ENCODE peak calls at places on chromosome 12, in six cellular contexts. G, H, S, R, Y and V are unnamed samples.

GRCh38 chr12:119247007-119247719 is 68.4 kb downstream of the HSPB8 start:
- DNase-seq in G (no peak), H (no peak), S (no peak), R (no peak), Y (no peak), V (no peak)

GRCh38 chr12:47803196-47803875 is 16.4 kb downstream of the HDAC7 start:
- DNase-seq in G (no peak), H (peak; percentile 60), S (no peak), R (no peak), Y (no peak), V (no peak)

GRCh38 chr12:110090266-110091135 is 33.7 kb upstream of the IFT81 start:
- DNase-seq in G (no peak), H (no peak), S (no peak), R (no peak), Y (no peak), V (no peak)

GRCh38 chr12:77122236-77122635 is 56.9 kb upstream of the E2F7 start:
- DNase-seq in G (no peak), H (no peak), S (peak; percentile 30), R (no peak), Y (peak; percentile 88), V (peak; percentile 78)

GRCh38 chr12:82645414-82645813 is 41.3 kb upstream of the TMTC2 start:
- DNase-seq in G (no peak), H (no peak), S (no peak), R (no peak), Y (no peak), V (no peak)

GRCh38 chr12:29762637-29763300 is 21.0 kb downstream of the TMTC1 start:
- DNase-seq in G (no peak), H (no peak), S (no peak), R (no peak), Y (peak; percentile 70), V (no peak)

GRCh38 chr12:65695077-65695865 is 129.0 kb upstream of the HMGA2 start:
- DNase-seq in G (no peak), H (peak; percentile 70), S (peak; percentile 69), R (peak; percentile 67), Y (peak; percentile 91), V (peak; percentile 95)

GRCh38 chr12:132618683-132619043 is at the start of gene P2RX2:
- DNase-seq in G (no peak), H (peak; percentile 47), S (no peak), R (peak; percentile 62), Y (no peak), V (no peak)

GRCh38 chr12:212799-213526 is 994 bp downstream of the SLC6A12 start:
- DNase-seq in G (no peak), H (peak; percentile 62), S (peak; percentile 40), R (peak; percentile 89), Y (peak; percentile 18), V (no peak)

GRCh38 chr12:27732281-27732680 is 21.6 kb downstream of the MRPS35 start:
- DNase-seq in G (no peak), H (no peak), S (peak; percentile 20), R (no peak), Y (no peak), V (no peak)

GRCh38 chr12:11967356-11968040 is 103.2 kb upstream of the BCL2L14 start:
- DNase-seq in G (no peak), H (no peak), S (no peak), R (no peak), Y (no peak), V (no peak)

GRCh38 chr12:25052191-25053020 is 103.5 kb upstream of the BCAT1 start:
- DNase-seq in G (peak; percentile 78), H (no peak), S (peak; percentile 52), R (no peak), Y (peak; percentile 5), V (no peak)

GRCh38 chr12:34344851-34345522 is 322.7 kb downstream of the ALG10 start:
- DNase-seq in G (no peak), H (no peak), S (no peak), R (no peak), Y (no peak), V (no peak)

GRCh38 chr12:62210422-62210821 is 49.8 kb upstream of the USP15 start:
- DNase-seq in G (peak; percentile 58), H (no peak), S (peak; percentile 55), R (no peak), Y (peak; percentile 74), V (peak; percentile 24)

GRCh38 chr12:69470189-69471094 is at the start of gene FRS2:
- DNase-seq in G (peak; percentile 71), H (peak; percentile 95), S (peak; percentile 94), R (peak; percentile 95), Y (peak; percentile 94), V (peak; percentile 77)

GRCh38 chr12:113472191-113473190 is 820 bp upstream of the LHX5 start:
- DNase-seq in G (no peak), H (no peak), S (no peak), R (no peak), Y (no peak), V (no peak)

GRCh38 chr12:124518051-124518932 is 49.1 kb downstream of the NCOR2 start:
- DNase-seq in G (no peak), H (peak; percentile 98), S (peak; percentile 96), R (peak; percentile 100), Y (peak; percentile 100), V (peak; percentile 99)

GRCh38 chr12:124510301-124510970 is 57.0 kb downstream of the NCOR2 start:
- DNase-seq in G (no peak), H (peak; percentile 58), S (no peak), R (no peak), Y (no peak), V (no peak)

GRCh38 chr12:57476162-57476992 is 3.3 kb downstream of the ARHGAP9 start:
- DNase-seq in G (peak; percentile 57), H (no peak), S (no peak), R (no peak), Y (no peak), V (no peak)

GRCh38 chr12:126582231-126582630 is 1517.0 kb downstream of the AACS start:
- DNase-seq in G (no peak), H (no peak), S (peak; percentile 61), R (no peak), Y (no peak), V (no peak)

GRCh38 chr12:128068211-128068610 is 198.8 kb upstream of the TMEM132C start:
- DNase-seq in G (no peak), H (no peak), S (no peak), R (no peak), Y (no peak), V (no peak)

GRCh38 chr12:43106355-43106754 is 445.6 kb downstream of the ADAMTS20 start:
- DNase-seq in G (no peak), H (no peak), S (no peak), R (no peak), Y (no peak), V (no peak)

GRCh38 chr12:5171701-5172100 is 128.0 kb downstream of the KCNA5 start:
- DNase-seq in G (no peak), H (no peak), S (peak; percentile 71), R (no peak), Y (peak; percentile 48), V (peak; percentile 64)

GRCh38 chr12:110688446-110689001 is 391 bp downstream of the HVCN1 start:
- DNase-seq in G (no peak), H (no peak), S (no peak), R (no peak), Y (no peak), V (no peak)

GRCh38 chr12:4323400-4323799 is 2.4 kb downstream of the TIGAR start:
- DNase-seq in G (no peak), H (no peak), S (no peak), R (no peak), Y (no peak), V (no peak)

GRCh38 chr12:115135800-115136211 is 451.8 kb upstream of the TBX3 start:
- DNase-seq in G (no peak), H (peak; percentile 74), S (peak; percentile 50), R (no peak), Y (peak; percentile 84), V (no peak)

GRCh38 chr12:119594772-119595445 is 1.3 kb downstream of the TMEM233 start:
- DNase-seq in G (no peak), H (peak; percentile 57), S (no peak), R (peak; percentile 42), Y (no peak), V (no peak)

GRCh38 chr12:9745191-9745590 is 12.3 kb upstream of the CLECL1 start:
- DNase-seq in G (no peak), H (no peak), S (no peak), R (no peak), Y (no peak), V (no peak)

GRCh38 chr12:109770104-109770860 is 56.7 kb downstream of the FAM222A start:
- DNase-seq in G (no peak), H (no peak), S (no peak), R (no peak), Y (peak; percentile 4), V (no peak)

GRCh38 chr12:13255792-13256704 is 59.5 kb downstream of the EMP1 start:
- DNase-seq in G (peak; percentile 83), H (peak; percentile 95), S (peak; percentile 95), R (peak; percentile 93), Y (peak; percentile 97), V (peak; percentile 89)
- H3K4me3 ChIP-seq in G (peak overlapping the region; percentile 21), H (peak overlapping the region; percentile 56), S (no peak overlapping the region), R (peak overlapping the region; percentile 27), Y (peak overlapping the region; percentile 14), V (peak overlapping the region; percentile 36)

GRCh38 chr12:95804296-95804695 is 13.7 kb upstream of the NTN4 start:
- DNase-seq in G (no peak), H (no peak), S (peak; percentile 14), R (no peak), Y (no peak), V (no peak)
- TF ChIP-seq CTCF in G (no peak), H (no peak), S (no peak), R (no peak), Y (no peak), V (no peak)

GRCh38 chr12:52519826-52520662 is at the start of gene KRT5:
- DNase-seq in G (no peak), H (no peak), S (no peak), R (no peak), Y (no peak), V (no peak)

GRCh38 chr12:52515927-52516831 is 4.0 kb downstream of the KRT5 start:
- DNase-seq in G (no peak), H (no peak), S (no peak), R (no peak), Y (peak; percentile 62), V (no peak)

GRCh38 chr12:52517005-52517835 is 3.0 kb downstream of the KRT5 start:
- DNase-seq in G (no peak), H (no peak), S (no peak), R (no peak), Y (no peak), V (no peak)

GRCh38 chr12:52518574-52519469 is 1.4 kb downstream of the KRT5 start:
- DNase-seq in G (no peak), H (no peak), S (no peak), R (no peak), Y (no peak), V (no peak)

DNA sequence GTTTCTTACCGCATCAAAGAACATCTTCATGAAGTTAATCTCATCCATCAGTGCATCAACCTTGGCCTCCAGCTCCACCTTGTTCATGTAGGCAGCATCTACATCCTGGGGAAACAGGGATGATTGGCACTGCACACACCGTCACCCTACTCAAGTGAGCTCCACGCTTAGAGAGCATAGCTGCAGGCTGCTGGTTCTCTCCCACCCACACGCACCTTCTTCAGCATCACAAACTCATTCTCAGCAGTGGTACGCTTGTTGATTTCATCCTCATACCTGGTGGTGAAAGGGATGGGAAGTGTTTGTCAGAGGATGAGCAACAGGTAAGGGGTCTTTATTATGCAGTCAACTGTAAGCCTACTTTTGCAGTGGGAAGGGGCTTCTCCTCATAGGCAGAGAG is 2.3 kb downstream of the KRT5 start:
- DNase-seq in G (no peak), H (no peak), S (no peak), R (no peak), Y (no peak), V (no peak)
- H3K4me3 ChIP-seq in G (no peak overlapping the region), H (no peak overlapping the region), S (no peak overlapping the region), R (no peak overlapping the region), Y (no peak overlapping the region), V (no peak overlapping the region)

GRCh38 chr12:70507442-70507841 is 129.8 kb downstream of the PTPRB start:
- DNase-seq in G (no peak), H (no peak), S (no peak), R (no peak), Y (peak; percentile 51), V (no peak)
- TF ChIP-seq CTCF in G (no peak), H (no peak), S (no peak), R (no peak), Y (no peak), V (no peak)